ENCODE peak calls at places on chromosomes 6 and 20, in five cellular contexts. M is choroid plexus epithelial cell, X is heart left ventricle, I is neural progenitor cell, Q is AG04450. J is an unnamed sample.

GRCh38 chr6:7975764-7976146 is 65.2 kb upstream of the TXNDC5 start:
- DNase-seq in I (no peak), X (no peak), M (peak), Q (no peak), J (no peak)

GRCh38 chr6:125699591-125699990 is 49.8 kb upstream of the HEY2 start:
- DNase-seq in M (no peak), X (no peak), I (no peak), Q (no peak), J (no peak)

GRCh38 chr6:22827760-22828159 is 258.4 kb downstream of the HDGFL1 start:
- DNase-seq in I (no peak), Q (no peak), X (no peak), M (peak), J (peak)

GRCh38 chr20:47551841-47552240 is 50.2 kb downstream of the NCOA3 start:
- DNase-seq in M (no peak), Q (no peak), X (no peak), I (no peak), J (no peak)

GRCh38 chr6:41200901-41201783 is at the start of gene TREML2:
- DNase-seq in M (no peak), I (no peak), X (no peak), Q (no peak), J (no peak)

GRCh38 chr6:137491478-137491877 is 2.7 kb downstream of the OLIG3 start:
- DNase-seq in M (no peak), I (peak), Q (no peak), X (no peak), J (no peak)

GRCh38 chr20:42430525-42431046 is 759.1 kb downstream of the PTPRT start:
- DNase-seq in M (no peak), Q (no peak), I (no peak), X (no peak), J (no peak)

GRCh38 chr6:42459888-42460287 is 8.2 kb upstream of the TRERF1 start:
- DNase-seq in X (no peak), M (no peak), I (no peak), Q (no peak), J (no peak)

GRCh38 chr6:47180633-47181032 is 129.1 kb downstream of the TNFRSF21 start:
- DNase-seq in I (no peak), X (no peak), M (peak), Q (no peak), J (peak)

GRCh38 chr6:161169690-161170089 is 104.2 kb downstream of the AGPAT4 start:
- DNase-seq in Q (no peak), I (no peak), X (no peak), M (peak), J (peak)

GRCh38 chr6:41208439-41209106 is 7.6 kb upstream of the TREML2 start:
- DNase-seq in X (no peak), M (no peak), Q (no peak), I (no peak), J (no peak)

GRCh38 chr6:48021904-48022303 is 89.1 kb downstream of the PTCHD4 start:
- DNase-seq in M (no peak), X (no peak), Q (no peak), I (no peak), J (no peak)

GRCh38 chr6:5110246-5110645 is 25.1 kb downstream of the PPP1R3G start:
- DNase-seq in Q (no peak), M (no peak), I (no peak), X (no peak), J (no peak)

GRCh38 chr20:13430346-13431002 is 208.3 kb downstream of the TASP1 start:
- DNase-seq in M (peak), I (no peak), Q (no peak), X (no peak), J (peak)

GRCh38 chr20:62786100-62786499 is 10.2 kb upstream of the MRGBP start:
- DNase-seq in I (peak), X (no peak), M (no peak), Q (no peak), J (no peak)

GRCh38 chr6:154367839-154368695 is 11.5 kb upstream of the IPCEF1 start:
- DNase-seq in I (no peak), X (no peak), Q (no peak), M (peak), J (peak)

GRCh38 chr6:154371337-154371736 is 14.7 kb upstream of the IPCEF1 start:
- DNase-seq in Q (no peak), I (no peak), X (no peak), M (no peak), J (no peak)

GRCh38 chr6:154373971-154374370 is 17.4 kb upstream of the IPCEF1 start:
- DNase-seq in I (no peak), X (no peak), Q (no peak), M (no peak), J (no peak)

GRCh38 chr6:154367333-154367732 is 10.7 kb upstream of the IPCEF1 start:
- DNase-seq in M (no peak), X (no peak), Q (no peak), I (no peak), J (no peak)

DNA sequence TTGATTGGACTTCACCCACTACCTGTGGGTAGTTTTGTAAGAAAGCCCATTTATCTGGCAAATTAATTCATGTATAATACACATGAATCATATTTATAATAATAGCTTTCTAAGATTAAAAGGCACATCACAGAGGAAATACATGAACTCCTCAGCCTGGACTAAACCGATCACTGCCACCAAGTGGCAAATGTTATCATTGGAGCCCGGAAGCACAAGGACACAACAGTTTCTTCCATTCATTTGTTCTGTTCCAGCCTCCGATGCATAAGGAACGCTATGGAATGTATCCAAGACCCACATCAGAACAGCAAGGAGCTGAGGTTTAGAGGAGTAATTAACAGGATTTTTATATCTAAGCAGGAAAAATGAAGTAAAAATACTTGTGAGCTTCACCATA is 13.9 kb upstream of the IPCEF1 start:
- DNase-seq in I (peak), X (no peak), Q (no peak), M (peak), J (peak)
- H3K4me3 ChIP-seq in I (no peak), X (no peak), Q (no peak), M (no peak), J (no peak)

DNA sequence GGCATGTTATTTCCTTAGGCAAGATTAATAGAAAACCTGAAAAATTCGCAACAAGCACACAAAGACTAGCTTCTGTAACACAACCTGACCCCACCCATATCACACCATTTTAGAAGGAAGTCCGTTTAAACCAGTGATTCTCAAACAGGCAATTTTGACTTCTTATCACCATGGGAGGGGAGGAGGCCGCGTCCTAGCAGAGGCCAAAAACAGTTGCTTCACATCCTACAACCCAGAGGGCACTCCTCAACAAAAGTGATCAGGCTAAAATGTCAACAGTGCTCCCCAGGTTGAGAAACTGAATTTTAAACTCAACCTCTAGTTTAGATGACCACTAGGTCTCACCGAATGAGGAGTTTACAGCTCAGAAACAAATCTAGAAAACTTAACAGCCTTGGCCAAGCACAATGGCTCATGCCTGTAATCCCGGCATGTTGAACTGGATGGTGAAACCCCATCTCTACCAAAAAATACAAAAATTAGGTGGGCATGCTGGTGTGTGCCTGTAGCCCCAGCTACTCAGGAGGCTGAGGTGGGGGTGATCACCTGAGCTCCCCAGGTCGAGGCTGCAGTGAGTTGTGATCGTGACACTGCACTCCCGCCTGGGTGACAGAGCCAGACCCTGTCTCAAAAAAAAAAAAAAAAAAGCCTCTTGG is 3.4 kb downstream of the SNX5 start:
- DNase-seq in M (no peak), X (no peak), I (no peak), Q (no peak), J (no peak)
- H3K4me3 ChIP-seq in M (no peak), X (peak), I (peak), Q (peak), J (peak)

DNA sequence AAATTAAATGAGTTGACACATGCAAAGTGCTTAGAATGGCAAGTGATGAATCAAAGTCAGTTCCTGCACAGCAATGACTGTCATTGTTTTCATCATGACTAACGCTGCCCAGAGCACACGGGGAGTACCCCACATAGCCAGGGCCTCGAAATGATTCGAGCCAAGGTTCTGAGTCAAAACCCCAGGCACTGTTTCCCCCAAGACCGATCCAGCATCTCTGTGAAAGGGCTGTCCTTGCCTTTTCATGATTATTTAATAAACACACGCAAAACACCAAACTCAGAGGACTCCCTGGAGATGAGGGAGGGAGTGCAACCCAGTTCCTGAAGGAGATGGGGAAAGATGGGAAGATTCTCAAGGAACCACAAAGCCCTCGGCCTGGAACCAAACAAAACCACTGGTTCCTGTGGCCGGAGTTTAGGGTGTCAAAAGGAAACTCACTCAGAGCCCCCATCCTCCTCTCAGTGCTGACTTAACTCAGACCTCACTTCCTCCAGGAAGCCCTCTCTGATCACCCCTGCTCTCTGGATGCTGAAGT is 3.8 kb downstream of the PREX1 start:
- DNase-seq in M (peak), I (no peak), X (no peak), Q (no peak), J (peak)
- H3K4me3 ChIP-seq in M (no peak), I (no peak), X (no peak), Q (no peak), J (no peak)

GRCh38 chr20:21702553-21703467 is 2.7 kb upstream of the PAX1 start:
- DNase-seq in I (peak), M (peak), Q (no peak), X (no peak), J (peak)
- H3K4me3 ChIP-seq in I (peak), M (no peak), Q (no peak), X (no peak), J (no peak)

GRCh38 chr6:56374841-56375369 is 127.5 kb upstream of the COL21A1 start:
- DNase-seq in M (peak), X (peak), Q (peak), I (no peak), J (peak)
- H3K4me3 ChIP-seq in M (no peak), X (no peak), Q (peak), I (no peak), J (peak)

DNA sequence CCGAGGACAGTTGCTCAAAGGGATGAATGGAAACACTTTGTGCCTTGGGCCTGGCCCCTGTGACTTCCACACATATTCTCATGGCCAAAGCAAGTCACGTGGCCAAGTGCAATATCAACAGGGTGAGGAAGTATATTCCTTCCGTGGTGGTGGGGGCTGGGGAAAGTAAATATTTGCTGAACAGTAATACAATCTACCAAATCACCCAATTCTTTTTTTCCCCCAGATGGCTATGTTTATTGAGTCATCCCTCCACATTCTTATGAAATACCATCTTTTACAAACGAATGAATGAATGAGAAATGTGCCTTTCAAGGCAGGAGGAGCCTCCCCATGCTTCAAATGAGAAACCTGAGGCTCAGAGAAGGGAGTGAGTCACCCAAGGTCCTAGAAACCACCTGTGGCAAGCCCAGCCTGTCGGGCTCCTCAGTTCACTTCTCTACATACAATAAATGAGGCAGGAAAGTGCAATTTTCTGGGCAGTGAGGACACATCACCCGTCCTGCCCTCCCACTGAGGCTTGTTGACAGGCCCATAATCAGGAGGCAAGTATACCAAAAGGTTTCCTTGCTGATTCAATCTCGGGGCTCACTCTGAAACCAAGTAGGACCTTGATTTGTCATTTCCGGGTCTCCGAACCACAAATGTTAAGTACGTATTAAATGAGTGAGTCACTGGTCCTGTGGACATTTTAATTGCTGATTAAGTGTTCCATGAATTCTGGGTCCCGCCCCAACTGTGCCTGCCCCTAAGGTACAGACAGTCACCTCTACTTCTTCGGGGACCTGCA is 25.3 kb upstream of the TOP1 start:
- DNase-seq in I (no peak), X (peak), Q (peak), M (peak), J (peak)
- H3K4me3 ChIP-seq in I (no peak), X (no peak), Q (peak), M (peak), J (peak)

GRCh38 chr6:98836025-98836961 is 1.9 kb downstream of the POU3F2 start:
- DNase-seq in Q (no peak), I (peak), M (no peak), X (no peak), J (no peak)

GRCh38 chr6:98839788-98840361 is 5.5 kb downstream of the POU3F2 start:
- DNase-seq in I (peak), M (peak), X (no peak), Q (no peak), J (peak)

GRCh38 chr6:98836962-98837944 is 2.9 kb downstream of the POU3F2 start:
- DNase-seq in M (no peak), Q (no peak), I (no peak), X (no peak), J (no peak)

GRCh38 chr6:98840385-98840784 is 6.0 kb downstream of the POU3F2 start:
- DNase-seq in I (peak), Q (no peak), M (no peak), X (no peak), J (no peak)

GRCh38 chr6:98838027-98838426 is 3.7 kb downstream of the POU3F2 start:
- DNase-seq in M (no peak), Q (no peak), X (no peak), I (peak), J (no peak)
- H3K4me3 ChIP-seq in M (no peak), Q (no peak), X (no peak), I (peak), J (no peak)

GRCh38 chr6:13733178-13733851 is 21.7 kb upstream of the RANBP9 start:
- DNase-seq in M (peak), Q (peak), X (peak), I (no peak), J (peak)
- H3K4me3 ChIP-seq in M (peak), Q (peak), X (peak), I (no peak), J (peak)

GRCh38 chr6:96521625-96522468 is at the start of gene UFL1:
- DNase-seq in X (peak), I (peak), Q (peak), M (peak), J (peak)

GRCh38 chr6:96522469-96523009 is 933 bp downstream of the UFL1 start:
- DNase-seq in Q (no peak), X (no peak), M (peak), I (no peak), J (peak)

GRCh38 chr6:96520039-96520850 is 1.4 kb upstream of the UFL1 start:
- DNase-seq in Q (no peak), I (no peak), M (peak), X (no peak), J (peak)

GRCh38 chr6:96521267-96521624 is 360 bp upstream of the UFL1 start:
- DNase-seq in X (no peak), M (no peak), I (no peak), Q (no peak), J (no peak)

DNA sequence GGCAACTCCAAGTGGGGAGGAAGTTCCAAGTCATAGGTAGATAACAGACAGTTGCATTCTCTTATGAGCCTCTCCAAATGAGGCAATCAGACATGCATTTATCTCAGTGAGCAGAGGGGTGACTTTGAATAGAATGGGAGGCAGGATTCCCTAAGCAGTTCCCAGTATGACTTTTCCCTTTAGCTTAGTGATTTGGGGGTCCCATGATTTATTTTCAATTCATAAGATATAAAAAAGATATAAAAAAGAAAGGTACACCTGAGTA is 823 bp upstream of the UFL1 start:
- DNase-seq in M (peak), X (no peak), Q (no peak), I (no peak), J (no peak)
- H3K4me3 ChIP-seq in M (peak), X (peak), Q (peak), I (peak), J (peak)